ENCODE peak calls at places on chromosomes 12 and 14, in four cellular contexts. Y is H7; I is naive thymus-derived CD4-positive, alpha-beta T cell; F is breast epithelium. Q is an unnamed sample. For H3K27me3, the result is how much of the 10 kb centered on the place peaks cover.

GRCh38 chr12:50806176-50806575 is 36.5 kb upstream of the TMPRSS12 start:
- DNase-seq in Y (no peak), I (no peak), F (no peak), Q (no peak)

GRCh38 chr14:100659345-100660001 is 67.2 kb upstream of the DLK1 start:
- DNase-seq in F (no peak), Y (no peak), I (no peak), Q (no peak)

GRCh38 chr12:56590237-56590830 is 39.8 kb downstream of the BAZ2A start:
- DNase-seq in Y (peak), F (no peak), I (no peak), Q (no peak)

GRCh38 chr12:48602192-48602989 is 32.5 kb upstream of the LALBA start:
- DNase-seq in Y (no peak), F (no peak), I (no peak), Q (no peak)

GRCh38 chr12:13342971-13343370 is 146.4 kb downstream of the EMP1 start:
- DNase-seq in I (no peak), Y (no peak), F (no peak), Q (no peak)

GRCh38 chr12:4288296-4289019 is 14.9 kb downstream of the CCND2 start:
- DNase-seq in F (no peak), I (no peak), Y (peak), Q (no peak)

GRCh38 chr12:98736352-98737326 is 91.5 kb downstream of the APAF1 start:
- DNase-seq in I (no peak), Y (no peak), F (no peak), Q (no peak)

GRCh38 chr12:66107451-66107915 is 23.1 kb downstream of the LLPH start:
- DNase-seq in I (peak), Y (peak), F (no peak), Q (no peak)

GRCh38 chr14:103889313-103890051 is 38.8 kb upstream of the TDRD9 start:
- DNase-seq in F (no peak), I (no peak), Y (peak), Q (peak)

GRCh38 chr14:38056270-38056669 is 151.4 kb upstream of the SSTR1 start:
- DNase-seq in I (no peak), F (no peak), Y (no peak), Q (no peak)

GRCh38 chr12:55686366-55687010 is 21.2 kb downstream of the ITGA7 start:
- DNase-seq in F (no peak), Y (no peak), I (no peak), Q (no peak)

GRCh38 chr12:53989227-53990113 is 4.5 kb downstream of the HOXC10 start:
- DNase-seq in I (no peak), Y (no peak), F (no peak), Q (no peak)

GRCh38 chr12:53990311-53991076 is 5.5 kb downstream of the HOXC10 start:
- DNase-seq in I (no peak), Y (no peak), F (no peak), Q (no peak)

GRCh38 chr12:53986686-53987180 is 1.8 kb downstream of the HOXC10 start:
- DNase-seq in F (no peak), Y (no peak), I (no peak), Q (no peak)

GRCh38 chr12:53987748-53988147 is 2.8 kb downstream of the HOXC10 start:
- DNase-seq in Y (no peak), I (no peak), F (no peak), Q (no peak)

DNA sequence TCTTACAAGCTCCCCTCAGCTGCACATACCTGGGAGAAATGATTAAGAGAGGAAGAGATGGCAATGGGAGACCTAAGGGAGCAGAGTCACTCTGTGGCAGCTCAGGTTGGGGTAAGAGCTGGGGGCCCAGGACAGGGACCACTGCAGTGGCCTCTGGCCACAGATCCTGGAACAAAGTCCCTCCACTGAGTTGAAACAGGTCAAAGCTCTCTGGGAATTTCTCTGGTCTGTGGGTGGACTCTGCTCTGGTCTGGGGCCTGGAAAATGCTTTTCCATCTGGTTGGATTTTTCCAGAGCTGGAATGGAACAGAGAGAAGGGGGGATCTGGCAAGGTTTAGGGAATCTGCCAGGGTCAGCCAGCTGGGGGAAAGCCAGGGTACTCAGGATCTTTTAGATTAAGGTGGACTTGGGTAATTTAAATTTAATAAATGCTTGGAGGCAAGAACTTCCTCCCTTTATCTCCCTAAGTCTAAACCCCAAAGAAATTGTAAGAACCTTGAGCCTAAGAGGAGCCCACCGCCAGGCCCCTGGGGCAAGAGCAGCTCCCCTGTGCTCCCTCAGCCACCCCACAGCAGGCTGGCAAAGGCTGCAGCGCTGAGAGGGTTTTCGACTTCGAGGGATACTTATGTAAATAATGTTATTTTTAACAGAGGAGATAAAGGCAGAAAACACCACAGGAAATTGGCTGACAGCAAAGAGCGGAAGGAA is 3.7 kb downstream of the HOXC10 start:
- DNase-seq in Y (no peak), I (no peak), F (no peak), Q (no peak)
- H3K27me3 ChIP-seq in Y (half or more), I (half or more), F (half or more), Q (half or more)

DNA sequence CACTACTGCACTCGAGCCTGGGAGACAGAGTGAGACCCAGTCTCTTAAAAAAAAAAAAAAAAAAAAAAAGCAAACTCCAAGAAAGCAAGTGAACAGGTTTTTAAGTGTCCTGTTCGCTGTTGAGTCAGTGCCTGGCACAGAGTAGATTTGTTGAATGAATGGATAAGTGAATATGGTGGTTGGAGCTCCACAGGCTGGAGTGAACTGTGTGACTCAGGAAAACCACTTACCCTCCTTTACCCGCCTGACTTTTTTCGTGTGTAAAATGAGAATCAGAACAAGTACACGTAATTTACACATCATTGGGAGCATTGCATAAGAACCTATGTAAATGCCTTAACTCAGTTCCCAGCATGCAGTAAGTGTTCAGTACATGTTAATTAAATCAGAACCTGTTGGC is 24.0 kb upstream of the ESRRB start:
- DNase-seq in Y (no peak), F (no peak), I (no peak), Q (no peak)
- H3K27me3 ChIP-seq in Y (under half), F (under half), I (under half), Q (under half)

GRCh38 chr12:109718390-109718789 is 4.8 kb downstream of the FAM222A start:
- DNase-seq in F (no peak), I (no peak), Y (peak), Q (no peak)
- H3K27me3 ChIP-seq in F (under half), I (under half), Y (under half), Q (under half)

DNA sequence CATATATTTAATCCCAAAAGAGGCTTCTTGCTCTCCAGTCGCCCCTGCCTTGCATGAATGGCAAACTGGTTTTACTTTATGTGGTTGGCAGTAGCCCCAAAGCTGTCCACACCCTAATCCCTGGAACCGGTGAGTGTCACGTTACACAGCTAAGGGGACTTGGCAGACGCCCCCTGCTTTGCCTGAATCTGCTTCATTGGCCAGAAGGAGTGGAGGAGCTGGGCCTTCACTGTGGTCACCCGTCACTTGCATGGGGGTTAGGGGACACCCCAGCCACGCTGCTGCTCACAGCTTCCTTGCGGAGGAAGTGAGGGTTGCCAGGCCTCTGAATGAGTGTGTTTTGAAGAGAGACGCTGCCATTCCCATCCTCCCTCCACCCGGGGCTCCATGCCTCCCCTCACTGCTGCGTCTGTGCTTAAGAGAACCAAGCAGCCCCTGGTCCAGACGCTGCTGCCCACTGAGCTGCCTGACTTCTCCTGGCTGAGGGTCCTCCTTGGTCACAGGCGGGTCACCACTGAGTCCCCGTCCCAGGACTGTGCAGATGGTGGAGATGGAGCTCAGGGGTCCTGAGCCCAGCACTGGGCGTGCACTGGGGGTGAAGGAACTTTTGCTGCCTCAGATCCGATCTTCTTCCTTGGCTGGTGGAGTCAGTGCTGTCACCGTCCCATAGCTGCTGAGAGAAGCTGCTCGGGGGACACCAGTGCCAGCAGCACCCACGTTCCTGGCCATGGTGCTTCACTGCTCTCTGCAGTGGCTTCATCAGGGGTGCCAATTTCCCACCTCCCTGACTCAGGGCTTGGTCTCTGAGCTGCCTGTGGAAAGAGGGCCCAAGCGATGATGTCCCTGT is 39.8 kb downstream of the GALNT9 start:
- DNase-seq in Y (no peak), I (no peak), F (no peak), Q (peak)
- H3K27me3 ChIP-seq in Y (under half), I (under half), F (half or more), Q (under half)

DNA sequence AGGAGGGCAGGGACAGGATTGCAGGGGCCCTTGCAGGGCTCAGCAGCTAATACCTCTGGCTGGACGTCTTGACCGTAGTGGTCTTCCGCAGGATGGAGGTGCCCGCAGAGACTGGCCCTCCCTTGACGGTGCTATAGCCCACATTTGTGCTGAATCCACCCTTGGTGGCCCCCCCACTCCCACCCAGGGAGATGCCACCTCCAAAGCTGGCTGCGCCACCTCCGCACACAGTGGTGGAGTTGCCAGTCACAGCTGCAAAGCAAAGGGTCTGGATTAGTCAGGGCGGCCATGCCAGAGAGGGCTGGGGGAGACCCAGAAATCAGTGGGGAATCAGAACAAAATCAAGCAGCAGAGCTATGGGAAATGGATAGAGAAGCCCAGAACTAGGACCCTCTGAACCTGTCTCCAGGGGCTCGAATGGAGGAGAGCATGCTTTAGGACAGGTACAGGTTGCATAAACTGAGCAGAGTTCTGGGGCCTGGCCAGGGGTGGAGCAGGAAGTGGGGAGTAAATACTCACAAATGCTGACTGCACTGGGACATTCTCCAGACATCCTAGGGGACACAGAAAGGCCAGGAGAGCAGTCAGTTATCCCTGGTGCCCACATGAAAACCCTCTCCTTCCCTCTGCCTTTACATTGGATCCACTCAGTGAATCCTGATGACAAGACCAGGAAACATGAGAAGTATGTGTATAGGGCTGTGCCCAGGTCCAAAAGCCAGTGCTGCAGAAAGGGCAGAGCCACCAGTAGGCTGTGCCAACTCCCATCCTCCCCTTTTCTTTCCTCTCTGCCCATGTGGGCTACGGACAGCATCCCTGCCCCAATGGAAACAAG is 8.1 kb upstream of the KRT4 start:
- DNase-seq in Y (peak), F (no peak), I (no peak), Q (no peak)
- H3K27me3 ChIP-seq in Y (under half), F (under half), I (under half), Q (under half)

GRCh38 chr12:57736743-57737466 is 1.6 kb downstream of the AGAP2 start:
- DNase-seq in F (no peak), I (no peak), Y (peak), Q (no peak)
- H3K27me3 ChIP-seq in F (under half), I (under half), Y (half or more), Q (half or more)

GRCh38 chr12:54475542-54475941 is 2.1 kb upstream of the GTSF1 start:
- DNase-seq in Y (no peak), F (no peak), I (no peak), Q (no peak)

GRCh38 chr12:54477259-54477658 is 3.9 kb upstream of the GTSF1 start:
- DNase-seq in F (no peak), Y (no peak), I (no peak), Q (no peak)

GRCh38 chr12:54478270-54478669 is 4.9 kb upstream of the GTSF1 start:
- DNase-seq in F (no peak), Y (no peak), I (no peak), Q (no peak)

GRCh38 chr12:54471793-54472192 is 1.6 kb downstream of the GTSF1 start:
- DNase-seq in F (no peak), Y (no peak), I (no peak), Q (no peak)

DNA sequence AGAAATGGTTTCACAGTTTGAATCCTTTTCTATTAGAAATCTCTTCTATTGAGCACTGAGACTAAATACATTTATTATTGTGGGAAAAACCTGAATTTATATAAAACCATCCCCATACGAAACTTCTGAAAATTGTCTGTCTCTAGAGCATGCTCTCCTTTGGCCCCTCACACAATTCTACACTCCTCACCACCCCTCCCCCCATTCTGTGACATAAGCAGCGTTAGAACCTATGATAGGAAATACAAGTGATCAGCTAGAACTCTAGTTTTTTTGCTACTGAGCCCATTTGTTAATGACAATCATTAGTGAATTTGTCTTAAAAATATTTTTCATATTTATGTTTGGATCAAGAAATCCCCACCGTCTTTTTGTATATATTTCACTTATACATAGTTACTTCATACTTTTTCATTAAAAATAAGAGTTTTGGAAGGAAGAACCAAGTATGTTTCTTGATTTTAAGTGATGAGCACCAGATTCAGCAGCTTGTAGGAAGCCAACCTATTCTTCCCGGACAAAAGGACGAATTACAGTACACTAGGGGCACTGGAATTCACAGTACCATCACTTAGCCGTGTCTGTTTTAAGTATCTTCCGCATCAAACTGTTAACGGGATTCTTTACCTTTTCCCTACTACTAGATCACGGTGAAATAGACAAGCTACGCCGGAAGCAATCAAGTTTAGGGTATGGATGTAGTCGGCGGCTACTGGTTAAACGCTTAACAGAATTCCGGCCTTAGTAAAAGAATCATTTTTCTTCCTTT is 724 bp downstream of the GTSF1 start:
- DNase-seq in F (no peak), Y (no peak), I (no peak), Q (no peak)
- H3K27me3 ChIP-seq in F (under half), Y (under half), I (under half), Q (under half)

GRCh38 chr12:54195080-54195479 is 6.3 kb upstream of the SMUG1 start:
- DNase-seq in Y (no peak), I (no peak), F (no peak), Q (no peak)
- H3K27me3 ChIP-seq in Y (under half), I (under half), F (under half), Q (under half)

Q was measured in lower lobe of right lung.